ENCODE peak calls at places on chromosomes 4 and X, in seven cellular contexts. One of them, this sample, is unnamed.

GRCh38 chr4:2924765-2925301 is 38.4 kb downstream of the NOP14 start:
- DNase-seq in GM23248: no peak
- DNase-seq in breast epithelium: peak; percentile 49
- DNase-seq in AG04450: no peak
- DNase-seq in fibroblast of lung: no peak
- DNase-seq in spleen: peak; percentile 24
- DNase-seq in left ventricle myocardium inferior: no peak
- DNase-seq in this sample: no peak

GRCh38 chr4:120286813-120287212 is 220.2 kb upstream of the MAD2L1 start:
- DNase-seq in spleen: no peak
- DNase-seq in GM23248: peak; percentile 5
- DNase-seq in breast epithelium: no peak
- DNase-seq in left ventricle myocardium inferior: no peak
- DNase-seq in fibroblast of lung: peak; percentile 2
- DNase-seq in AG04450: no peak
- DNase-seq in this sample: no peak

GRCh38 chr4:28369504-28369903 is 1508.9 kb downstream of the STIM2 start:
- DNase-seq in breast epithelium: no peak
- DNase-seq in fibroblast of lung: no peak
- DNase-seq in AG04450: no peak
- DNase-seq in left ventricle myocardium inferior: no peak
- DNase-seq in GM23248: peak; percentile 53
- DNase-seq in spleen: no peak
- DNase-seq in this sample: no peak

GRCh38 chrX:132676102-132676501 is 187.3 kb upstream of the MBNL3 start:
- DNase-seq in left ventricle myocardium inferior: no peak
- DNase-seq in GM23248: no peak
- DNase-seq in breast epithelium: no peak
- DNase-seq in spleen: no peak
- DNase-seq in fibroblast of lung: no peak
- DNase-seq in AG04450: no peak
- DNase-seq in this sample: no peak

GRCh38 chrX:15170927-15171326 is 99.0 kb downstream of the ASB9 start:
- DNase-seq in fibroblast of lung: no peak
- DNase-seq in left ventricle myocardium inferior: no peak
- DNase-seq in breast epithelium: no peak
- DNase-seq in spleen: no peak
- DNase-seq in GM23248: no peak
- DNase-seq in AG04450: no peak
- DNase-seq in this sample: no peak

GRCh38 chr4:120432451-120432850 is 365.8 kb upstream of the MAD2L1 start:
- DNase-seq in fibroblast of lung: peak; percentile 9
- DNase-seq in AG04450: no peak
- DNase-seq in left ventricle myocardium inferior: no peak
- DNase-seq in GM23248: no peak
- DNase-seq in spleen: no peak
- DNase-seq in breast epithelium: no peak
- DNase-seq in this sample: no peak

GRCh38 chr4:151227731-151228130 is 49.2 kb upstream of the PRSS48 start:
- DNase-seq in fibroblast of lung: peak; percentile 71
- DNase-seq in left ventricle myocardium inferior: peak; percentile 58
- DNase-seq in spleen: no peak
- DNase-seq in breast epithelium: no peak
- DNase-seq in AG04450: peak; percentile 18
- DNase-seq in GM23248: peak; percentile 93
- DNase-seq in this sample: peak; percentile 96

GRCh38 chr4:109887071-109887470 is 25.6 kb upstream of the EGF start:
- DNase-seq in fibroblast of lung: no peak
- DNase-seq in spleen: no peak
- DNase-seq in GM23248: no peak
- DNase-seq in left ventricle myocardium inferior: no peak
- DNase-seq in AG04450: no peak
- DNase-seq in breast epithelium: no peak
- DNase-seq in this sample: no peak

GRCh38 chr4:19752600-19752999 is 499.1 kb upstream of the SLIT2 start:
- DNase-seq in spleen: no peak
- DNase-seq in GM23248: no peak
- DNase-seq in breast epithelium: no peak
- DNase-seq in AG04450: no peak
- DNase-seq in left ventricle myocardium inferior: no peak
- DNase-seq in fibroblast of lung: no peak
- DNase-seq in this sample: no peak

GRCh38 chrX:19899234-19899788 is 11.9 kb upstream of the SH3KBP1 start:
- DNase-seq in spleen: no peak
- DNase-seq in GM23248: no peak
- DNase-seq in fibroblast of lung: peak; percentile 58
- DNase-seq in AG04450: no peak
- DNase-seq in breast epithelium: no peak
- DNase-seq in left ventricle myocardium inferior: no peak
- DNase-seq in this sample: no peak

GRCh38 chrX:7054219-7055206 is 93.0 kb upstream of the STS start:
- DNase-seq in GM23248: no peak
- DNase-seq in fibroblast of lung: no peak
- DNase-seq in left ventricle myocardium inferior: no peak
- DNase-seq in breast epithelium: no peak
- DNase-seq in spleen: no peak
- DNase-seq in AG04450: no peak
- DNase-seq in this sample: no peak

GRCh38 chr4:39308576-39308975 is 57.6 kb downstream of the RFC1 start:
- DNase-seq in left ventricle myocardium inferior: no peak
- DNase-seq in fibroblast of lung: no peak
- DNase-seq in spleen: no peak
- DNase-seq in breast epithelium: no peak
- DNase-seq in AG04450: no peak
- DNase-seq in GM23248: no peak
- DNase-seq in this sample: no peak

GRCh38 chr4:156771171-156771837 is 200.3 kb downstream of the PDGFC start:
- DNase-seq in breast epithelium: no peak
- DNase-seq in spleen: no peak
- DNase-seq in AG04450: no peak
- DNase-seq in fibroblast of lung: peak; percentile 89
- DNase-seq in left ventricle myocardium inferior: no peak
- DNase-seq in GM23248: peak; percentile 79
- DNase-seq in this sample: peak; percentile 28

GRCh38 chr4:143294310-143294709 is 42.4 kb upstream of the GAB1 start:
- DNase-seq in fibroblast of lung: peak; percentile 84
- DNase-seq in AG04450: no peak
- DNase-seq in left ventricle myocardium inferior: peak; percentile 85
- DNase-seq in GM23248: peak; percentile 36
- DNase-seq in breast epithelium: peak; percentile 78
- DNase-seq in spleen: no peak
- DNase-seq in this sample: no peak

GRCh38 chr4:67909910-67910905 is 26.4 kb upstream of the TMPRSS11D start:
- DNase-seq in breast epithelium: no peak
- DNase-seq in left ventricle myocardium inferior: no peak
- DNase-seq in fibroblast of lung: peak; percentile 47
- DNase-seq in spleen: no peak
- DNase-seq in GM23248: peak; percentile 46
- DNase-seq in AG04450: no peak
- DNase-seq in this sample: no peak

GRCh38 chrX:108511721-108512120 is 72.1 kb downstream of the COL4A5 start:
- DNase-seq in GM23248: peak; percentile 4
- DNase-seq in AG04450: no peak
- DNase-seq in fibroblast of lung: peak; percentile 46
- DNase-seq in left ventricle myocardium inferior: no peak
- DNase-seq in spleen: no peak
- DNase-seq in breast epithelium: no peak
- DNase-seq in this sample: peak; percentile 19

GRCh38 chrX:48487362-48487785 is 11.4 kb downstream of the FTSJ1 start:
- DNase-seq in breast epithelium: no peak
- DNase-seq in spleen: peak; percentile 52
- DNase-seq in GM23248: peak; percentile 85
- DNase-seq in AG04450: peak; percentile 37
- DNase-seq in fibroblast of lung: peak; percentile 90
- DNase-seq in left ventricle myocardium inferior: no peak
- DNase-seq in this sample: peak; percentile 97

DNA sequence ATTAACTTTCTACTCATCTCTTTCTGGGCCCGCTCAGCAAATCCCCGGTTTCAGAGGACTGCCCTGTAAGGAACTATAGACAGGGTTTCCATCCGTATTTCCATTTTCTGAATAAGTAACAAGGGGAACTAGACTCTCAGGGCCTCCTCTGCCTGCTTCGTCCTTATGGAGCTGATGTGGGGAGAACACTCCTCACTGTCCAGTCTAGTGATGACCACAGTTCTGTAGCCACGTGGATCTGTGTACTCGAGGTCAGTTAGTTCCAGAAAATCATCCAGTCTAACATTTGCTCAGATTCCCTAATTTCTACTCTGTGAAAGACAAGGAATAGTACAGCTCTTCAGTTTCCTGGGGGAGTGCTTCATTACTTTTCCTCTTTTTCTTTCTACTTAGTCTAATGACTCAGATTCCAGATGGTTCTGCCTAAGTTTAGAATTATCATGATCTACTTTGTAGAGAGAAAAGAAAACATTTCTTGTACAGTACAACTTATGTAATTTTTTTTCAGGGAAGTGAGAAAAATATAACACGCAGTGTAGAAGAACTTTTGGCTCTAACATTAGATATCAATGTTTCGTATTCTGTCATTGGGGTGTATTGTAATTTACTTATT is 82.6 kb downstream of the SORBS2 start:
- DNase-seq in AG04450: no peak
- DNase-seq in breast epithelium: no peak
- DNase-seq in left ventricle myocardium inferior: no peak
- DNase-seq in fibroblast of lung: no peak
- DNase-seq in spleen: no peak
- DNase-seq in GM23248: no peak
- DNase-seq in this sample: no peak
- H3K27ac ChIP-seq in AG04450: no peak overlapping the region
- H3K27ac ChIP-seq in breast epithelium: peak overlapping the region; percentile 62
- H3K27ac ChIP-seq in left ventricle myocardium inferior: peak overlapping the region; percentile 63
- H3K27ac ChIP-seq in fibroblast of lung: no peak overlapping the region
- H3K27ac ChIP-seq in spleen: peak overlapping the region; percentile 23
- H3K27ac ChIP-seq in GM23248: no peak overlapping the region
- H3K27ac ChIP-seq in this sample: peak overlapping the region; percentile 25

DNA sequence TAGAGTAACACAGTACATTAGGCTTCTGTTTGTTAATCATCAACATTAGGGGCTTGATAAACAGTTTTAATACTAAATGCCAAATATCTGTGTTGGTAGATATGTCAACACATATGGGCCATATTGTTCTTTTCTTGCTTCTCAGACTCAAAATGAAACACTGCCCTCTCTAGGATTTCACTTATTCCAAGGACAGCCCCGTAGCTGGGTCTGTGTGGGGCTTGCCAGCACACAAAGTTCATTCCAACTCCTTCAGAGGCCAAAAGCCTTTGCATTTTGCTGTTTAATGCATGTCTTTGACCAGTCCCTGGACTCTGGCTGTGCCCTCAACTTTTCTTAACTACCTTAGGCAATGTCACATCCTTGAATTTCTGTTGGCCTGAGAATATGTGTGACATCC is 102.0 kb upstream of the ZNF827 start:
- DNase-seq in breast epithelium: no peak
- DNase-seq in GM23248: no peak
- DNase-seq in left ventricle myocardium inferior: no peak
- DNase-seq in spleen: no peak
- DNase-seq in fibroblast of lung: no peak
- DNase-seq in AG04450: no peak
- DNase-seq in this sample: no peak
- H3K4me3 ChIP-seq in breast epithelium: no peak overlapping the region
- H3K4me3 ChIP-seq in GM23248: no peak overlapping the region
- H3K4me3 ChIP-seq in left ventricle myocardium inferior: no peak overlapping the region
- H3K4me3 ChIP-seq in spleen: no peak overlapping the region
- H3K4me3 ChIP-seq in fibroblast of lung: no peak overlapping the region
- H3K4me3 ChIP-seq in AG04450: no peak overlapping the region
- H3K4me3 ChIP-seq in this sample: no peak overlapping the region

GRCh38 chrX:154734101-154734781 is 16.6 kb downstream of the GAB3 start:
- DNase-seq in fibroblast of lung: peak; percentile 83
- DNase-seq in breast epithelium: no peak
- DNase-seq in AG04450: no peak
- DNase-seq in left ventricle myocardium inferior: no peak
- DNase-seq in spleen: peak; percentile 82
- DNase-seq in GM23248: peak; percentile 60
- DNase-seq in this sample: peak; percentile 80
- H3K27me3 ChIP-seq in fibroblast of lung: no peaks in the 10 kb centered on the region
- H3K27me3 ChIP-seq in breast epithelium: peaks cover 7% of the 10 kb centered on the region
- H3K27me3 ChIP-seq in AG04450: no peaks in the 10 kb centered on the region
- H3K27me3 ChIP-seq in left ventricle myocardium inferior: no peaks in the 10 kb centered on the region
- H3K27me3 ChIP-seq in spleen: no peaks in the 10 kb centered on the region
- H3K27me3 ChIP-seq in GM23248: no peaks in the 10 kb centered on the region
- H3K27me3 ChIP-seq in this sample: no peaks in the 10 kb centered on the region

DNA sequence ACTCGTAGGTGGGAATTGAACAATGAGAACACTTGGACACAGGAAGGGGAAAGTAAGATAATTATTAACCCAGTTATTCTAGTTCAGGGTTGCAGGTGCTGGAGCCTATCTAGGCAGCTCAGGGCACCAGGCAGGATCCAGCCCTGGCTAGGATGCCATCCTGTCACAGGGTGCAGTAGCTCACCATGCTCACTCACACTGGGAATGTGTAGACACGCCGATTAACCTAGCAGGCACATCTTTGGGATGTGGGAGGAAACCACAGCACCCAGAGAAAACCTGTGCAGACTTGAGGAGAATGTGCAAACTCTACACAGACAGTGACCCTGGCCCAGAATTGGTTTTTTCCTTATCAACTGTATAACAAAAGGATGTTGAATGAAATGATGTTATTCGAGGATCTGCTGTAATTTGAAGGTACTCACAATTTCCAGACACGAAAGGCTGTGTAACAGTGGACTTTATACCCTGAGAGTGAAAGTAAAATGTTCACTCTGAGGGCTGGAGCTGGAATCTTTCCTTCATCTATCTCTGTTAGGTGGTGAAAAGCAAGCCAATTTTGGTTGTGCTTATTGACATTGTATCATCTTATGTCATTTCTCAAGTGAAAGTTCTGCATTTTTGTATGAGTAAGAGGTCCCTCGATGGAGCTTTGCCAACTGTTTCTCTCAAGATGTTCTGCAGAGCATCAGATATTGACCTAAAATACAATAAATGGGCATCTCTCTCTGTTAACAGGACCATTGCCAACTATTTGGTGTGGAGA is 78.8 kb downstream of the PHEX start:
- DNase-seq in GM23248: peak; percentile 26
- DNase-seq in spleen: no peak
- DNase-seq in AG04450: no peak
- DNase-seq in breast epithelium: no peak
- DNase-seq in left ventricle myocardium inferior: no peak
- DNase-seq in fibroblast of lung: no peak
- DNase-seq in this sample: no peak
- H3K27ac ChIP-seq in GM23248: no peak overlapping the region
- H3K27ac ChIP-seq in spleen: no peak overlapping the region
- H3K27ac ChIP-seq in AG04450: no peak overlapping the region
- H3K27ac ChIP-seq in breast epithelium: no peak overlapping the region
- H3K27ac ChIP-seq in left ventricle myocardium inferior: no peak overlapping the region
- H3K27ac ChIP-seq in fibroblast of lung: no peak overlapping the region
- H3K27ac ChIP-seq in this sample: no peak overlapping the region

GRCh38 chr4:69568787-69569186 is 70.7 kb downstream of the UGT2A2 start:
- DNase-seq in fibroblast of lung: no peak
- DNase-seq in GM23248: no peak
- DNase-seq in AG04450: no peak
- DNase-seq in spleen: no peak
- DNase-seq in left ventricle myocardium inferior: no peak
- DNase-seq in breast epithelium: no peak
- DNase-seq in this sample: no peak
- H3K4me3 ChIP-seq in fibroblast of lung: no peak overlapping the region
- H3K4me3 ChIP-seq in GM23248: no peak overlapping the region
- H3K4me3 ChIP-seq in AG04450: no peak overlapping the region
- H3K4me3 ChIP-seq in spleen: no peak overlapping the region
- H3K4me3 ChIP-seq in left ventricle myocardium inferior: no peak overlapping the region
- H3K4me3 ChIP-seq in breast epithelium: no peak overlapping the region
- H3K4me3 ChIP-seq in this sample: no peak overlapping the region

GRCh38 chr4:165751882-165752281 is 121.2 kb upstream of the TLL1 start:
- DNase-seq in AG04450: no peak
- DNase-seq in GM23248: no peak
- DNase-seq in fibroblast of lung: no peak
- DNase-seq in breast epithelium: no peak
- DNase-seq in spleen: no peak
- DNase-seq in left ventricle myocardium inferior: no peak
- DNase-seq in this sample: no peak
- H3K27me3 ChIP-seq in AG04450: no peaks in the 10 kb centered on the region
- H3K27me3 ChIP-seq in GM23248: no peaks in the 10 kb centered on the region
- H3K27me3 ChIP-seq in fibroblast of lung: no peaks in the 10 kb centered on the region
- H3K27me3 ChIP-seq in breast epithelium: no peaks in the 10 kb centered on the region
- H3K27me3 ChIP-seq in spleen: no peaks in the 10 kb centered on the region
- H3K27me3 ChIP-seq in left ventricle myocardium inferior: no peaks in the 10 kb centered on the region
- H3K27me3 ChIP-seq in this sample: no peaks in the 10 kb centered on the region

This sample was measured in brain microvascular endothelial cell.